ENCODE peak calls at places on chromosome 12, in nine cellular contexts. One of them, this sample, is unnamed.

GRCh38 chr12:122001379-122002209 is 20.1 kb upstream of the BCL7A start:
- DNase-seq in ovary: no peak
- DNase-seq in fibroblast of the aortic adventitia: no peak
- DNase-seq in A549: no peak
- DNase-seq in OCI-LY7: no peak
- DNase-seq in AG04450: no peak
- DNase-seq in tibial artery: no peak
- DNase-seq in esophagus squamous epithelium: no peak
- DNase-seq in AG10803: no peak
- DNase-seq in this sample: no peak

GRCh38 chr12:39392154-39392925 is 50.6 kb downstream of the KIF21A start:
- DNase-seq in tibial artery: no peak
- DNase-seq in OCI-LY7: no peak
- DNase-seq in AG10803: no peak
- DNase-seq in ovary: no peak
- DNase-seq in esophagus squamous epithelium: no peak
- DNase-seq in fibroblast of the aortic adventitia: no peak
- DNase-seq in A549: no peak
- DNase-seq in AG04450: no peak
- DNase-seq in this sample: no peak

GRCh38 chr12:26229910-26230309 is 34.5 kb downstream of the SSPN start:
- DNase-seq in ovary: no peak
- DNase-seq in A549: no peak
- DNase-seq in esophagus squamous epithelium: no peak
- DNase-seq in AG04450: no peak
- DNase-seq in tibial artery: no peak
- DNase-seq in fibroblast of the aortic adventitia: no peak
- DNase-seq in OCI-LY7: no peak
- DNase-seq in AG10803: no peak
- DNase-seq in this sample: no peak

GRCh38 chr12:89353188-89353822 is 1.0 kb upstream of the DUSP6 start:
- DNase-seq in AG04450: no peak
- DNase-seq in OCI-LY7: no peak
- DNase-seq in fibroblast of the aortic adventitia: no peak
- DNase-seq in esophagus squamous epithelium: no peak
- DNase-seq in A549: peak
- DNase-seq in ovary: peak
- DNase-seq in AG10803: peak
- DNase-seq in tibial artery: peak
- DNase-seq in this sample: peak

GRCh38 chr12:52063986-52064649 is 5.7 kb upstream of the ATG101 start:
- DNase-seq in esophagus squamous epithelium: no peak
- DNase-seq in AG04450: peak
- DNase-seq in A549: peak
- DNase-seq in ovary: peak
- DNase-seq in fibroblast of the aortic adventitia: peak
- DNase-seq in AG10803: peak
- DNase-seq in tibial artery: no peak
- DNase-seq in OCI-LY7: no peak
- DNase-seq in this sample: no peak

GRCh38 chr12:43914391-43914790 is 78.5 kb downstream of the TMEM117 start:
- DNase-seq in A549: no peak
- DNase-seq in OCI-LY7: no peak
- DNase-seq in AG04450: no peak
- DNase-seq in tibial artery: no peak
- DNase-seq in esophagus squamous epithelium: no peak
- DNase-seq in AG10803: no peak
- DNase-seq in fibroblast of the aortic adventitia: no peak
- DNase-seq in ovary: no peak
- DNase-seq in this sample: no peak

GRCh38 chr12:122166422-122167327 is 7.3 kb downstream of the IL31 start:
- DNase-seq in AG04450: no peak
- DNase-seq in tibial artery: no peak
- DNase-seq in A549: no peak
- DNase-seq in fibroblast of the aortic adventitia: no peak
- DNase-seq in OCI-LY7: no peak
- DNase-seq in ovary: no peak
- DNase-seq in esophagus squamous epithelium: no peak
- DNase-seq in AG10803: no peak
- DNase-seq in this sample: no peak

GRCh38 chr12:91959220-91959619 is 186.4 kb downstream of the BTG1 start:
- DNase-seq in OCI-LY7: no peak
- DNase-seq in A549: no peak
- DNase-seq in tibial artery: no peak
- DNase-seq in esophagus squamous epithelium: no peak
- DNase-seq in AG10803: no peak
- DNase-seq in ovary: no peak
- DNase-seq in AG04450: no peak
- DNase-seq in fibroblast of the aortic adventitia: no peak
- DNase-seq in this sample: no peak

GRCh38 chr12:121705514-121705913 is 7.0 kb upstream of the TMEM120B start:
- DNase-seq in ovary: no peak
- DNase-seq in AG04450: no peak
- DNase-seq in AG10803: no peak
- DNase-seq in esophagus squamous epithelium: no peak
- DNase-seq in tibial artery: no peak
- DNase-seq in fibroblast of the aortic adventitia: no peak
- DNase-seq in OCI-LY7: no peak
- DNase-seq in A549: no peak
- DNase-seq in this sample: no peak

GRCh38 chr12:818733-819132 is 66.4 kb downstream of the WNK1 start:
- DNase-seq in tibial artery: no peak
- DNase-seq in AG04450: no peak
- DNase-seq in AG10803: no peak
- DNase-seq in esophagus squamous epithelium: no peak
- DNase-seq in OCI-LY7: no peak
- DNase-seq in fibroblast of the aortic adventitia: peak
- DNase-seq in A549: peak
- DNase-seq in ovary: no peak
- DNase-seq in this sample: no peak
- TF ChIP-seq CTCF in tibial artery: peak
- TF ChIP-seq CTCF in AG04450: no peak
- TF ChIP-seq CTCF in AG10803: peak
- TF ChIP-seq CTCF in esophagus squamous epithelium: peak
- TF ChIP-seq CTCF in OCI-LY7: no peak
- TF ChIP-seq CTCF in fibroblast of the aortic adventitia: peak
- TF ChIP-seq CTCF in A549: no peak
- TF ChIP-seq CTCF in ovary: no peak
- TF ChIP-seq CTCF in this sample: no peak

GRCh38 chr12:133202493-133203343 is 21.4 kb downstream of the ZNF268 start:
- DNase-seq in AG04450: no peak
- DNase-seq in ovary: no peak
- DNase-seq in tibial artery: no peak
- DNase-seq in AG10803: no peak
- DNase-seq in OCI-LY7: peak
- DNase-seq in fibroblast of the aortic adventitia: no peak
- DNase-seq in A549: peak
- DNase-seq in esophagus squamous epithelium: no peak
- DNase-seq in this sample: no peak

GRCh38 chr12:133203344-133204263 is 22.3 kb downstream of the ZNF268 start:
- DNase-seq in esophagus squamous epithelium: no peak
- DNase-seq in tibial artery: no peak
- DNase-seq in ovary: no peak
- DNase-seq in fibroblast of the aortic adventitia: no peak
- DNase-seq in A549: peak
- DNase-seq in OCI-LY7: peak
- DNase-seq in AG10803: peak
- DNase-seq in AG04450: no peak
- DNase-seq in this sample: no peak

GRCh38 chr12:133201888-133202287 is 20.6 kb downstream of the ZNF268 start:
- DNase-seq in A549: no peak
- DNase-seq in ovary: no peak
- DNase-seq in fibroblast of the aortic adventitia: no peak
- DNase-seq in tibial artery: no peak
- DNase-seq in AG04450: no peak
- DNase-seq in OCI-LY7: no peak
- DNase-seq in AG10803: no peak
- DNase-seq in esophagus squamous epithelium: no peak
- DNase-seq in this sample: no peak

GRCh38 chr12:133206390-133206789 is 25.1 kb downstream of the ZNF268 start:
- DNase-seq in tibial artery: no peak
- DNase-seq in AG10803: no peak
- DNase-seq in esophagus squamous epithelium: no peak
- DNase-seq in fibroblast of the aortic adventitia: no peak
- DNase-seq in AG04450: no peak
- DNase-seq in OCI-LY7: no peak
- DNase-seq in ovary: no peak
- DNase-seq in A549: no peak
- DNase-seq in this sample: no peak

GRCh38 chr12:133204264-133204603 is 22.9 kb downstream of the ZNF268 start:
- DNase-seq in fibroblast of the aortic adventitia: no peak
- DNase-seq in tibial artery: no peak
- DNase-seq in AG04450: no peak
- DNase-seq in A549: no peak
- DNase-seq in ovary: no peak
- DNase-seq in AG10803: no peak
- DNase-seq in OCI-LY7: no peak
- DNase-seq in esophagus squamous epithelium: no peak
- DNase-seq in this sample: no peak
- H3K4me3 ChIP-seq in fibroblast of the aortic adventitia: no peak
- H3K4me3 ChIP-seq in tibial artery: no peak
- H3K4me3 ChIP-seq in AG04450: no peak
- H3K4me3 ChIP-seq in A549: no peak
- H3K4me3 ChIP-seq in ovary: no peak
- H3K4me3 ChIP-seq in AG10803: no peak
- H3K4me3 ChIP-seq in OCI-LY7: no peak
- H3K4me3 ChIP-seq in esophagus squamous epithelium: no peak
- H3K4me3 ChIP-seq in this sample: no peak

DNA sequence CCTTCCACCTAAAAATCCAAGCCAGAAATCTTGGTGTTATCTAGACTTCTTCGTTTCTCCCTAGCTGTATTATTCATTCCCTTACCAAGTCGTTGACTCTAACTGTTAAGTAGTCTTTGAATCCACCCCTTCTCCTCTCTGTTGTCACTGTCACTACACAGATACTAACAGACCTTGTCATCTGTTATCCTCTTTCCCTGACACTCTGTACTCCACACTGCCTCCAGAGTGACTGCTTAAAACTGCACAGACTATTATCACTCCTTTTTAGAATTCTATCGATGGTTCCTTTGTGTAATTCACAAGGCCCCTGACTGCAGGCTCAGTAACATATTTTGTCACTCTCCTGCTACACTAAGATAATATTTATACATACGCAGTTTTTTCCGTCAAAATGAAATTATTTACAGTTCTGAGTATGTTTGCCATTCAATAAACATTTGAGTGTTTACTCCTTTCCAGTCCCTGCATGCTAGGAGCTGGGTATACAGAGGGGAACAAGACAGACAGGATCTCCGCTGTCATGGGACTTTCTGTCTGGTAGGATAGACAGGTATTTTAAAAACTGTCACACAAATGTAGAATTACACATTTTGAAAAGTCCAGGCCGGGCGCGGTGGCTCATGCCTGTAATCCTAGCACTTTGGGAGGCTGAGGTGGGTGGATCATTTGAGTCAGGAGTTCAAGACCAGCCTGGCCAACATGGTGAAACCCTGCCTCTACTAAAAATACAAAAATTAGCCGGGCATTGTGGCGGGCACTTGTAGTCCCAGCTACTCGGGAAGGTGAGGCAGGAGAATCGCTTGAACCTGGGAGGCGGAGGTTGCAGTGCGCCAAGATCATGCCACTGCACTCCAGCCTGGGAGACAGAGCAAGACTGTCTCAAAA is 3.8 kb downstream of the MARS1 start:
- DNase-seq in OCI-LY7: peak
- DNase-seq in AG10803: no peak
- DNase-seq in ovary: no peak
- DNase-seq in esophagus squamous epithelium: no peak
- DNase-seq in fibroblast of the aortic adventitia: no peak
- DNase-seq in A549: peak
- DNase-seq in tibial artery: no peak
- DNase-seq in AG04450: no peak
- DNase-seq in this sample: no peak
- TF ChIP-seq CTCF in OCI-LY7: peak
- TF ChIP-seq CTCF in AG10803: peak
- TF ChIP-seq CTCF in ovary: no peak
- TF ChIP-seq CTCF in esophagus squamous epithelium: no peak
- TF ChIP-seq CTCF in fibroblast of the aortic adventitia: no peak
- TF ChIP-seq CTCF in A549: no peak
- TF ChIP-seq CTCF in tibial artery: no peak
- TF ChIP-seq CTCF in AG04450: no peak
- TF ChIP-seq CTCF in this sample: no peak

DNA sequence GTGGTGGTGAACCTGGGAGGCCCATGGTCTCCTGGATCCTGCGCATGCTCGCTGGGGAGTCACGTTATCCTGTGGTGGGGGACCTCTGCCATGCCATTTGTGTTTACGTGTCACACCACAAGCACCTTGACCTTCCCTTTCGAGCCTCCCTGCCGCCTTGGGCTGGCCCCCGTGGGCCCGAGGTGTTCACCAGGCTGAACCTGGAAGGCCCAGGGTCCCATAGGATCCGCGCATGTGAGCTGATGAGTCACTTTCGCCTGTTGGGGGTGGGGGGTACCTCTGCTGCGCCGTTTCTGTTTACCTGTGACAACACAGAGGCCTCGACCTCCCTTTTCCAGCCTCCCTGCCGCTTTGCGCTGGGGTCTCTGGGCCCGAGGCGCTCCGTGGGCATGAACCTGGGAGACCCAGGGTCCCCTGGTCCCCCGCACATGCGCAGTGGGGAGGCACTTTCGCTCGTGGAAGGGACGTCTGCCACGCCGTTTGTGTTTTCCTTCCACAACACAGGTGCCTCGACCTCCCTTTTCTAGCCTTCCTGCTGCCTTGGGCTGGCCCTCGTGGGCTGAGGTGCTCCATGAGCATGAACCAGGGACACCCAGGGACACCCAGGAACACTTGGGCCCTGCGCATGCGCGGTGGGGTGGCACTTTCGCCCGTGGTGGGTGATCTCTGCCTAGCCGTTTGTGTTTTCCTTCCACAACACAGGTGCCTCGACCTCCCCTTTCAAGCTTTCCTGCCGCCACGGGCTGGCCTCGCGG is 334.1 kb downstream of the ALG10 start:
- DNase-seq in tibial artery: no peak
- DNase-seq in AG04450: no peak
- DNase-seq in A549: no peak
- DNase-seq in ovary: no peak
- DNase-seq in fibroblast of the aortic adventitia: no peak
- DNase-seq in esophagus squamous epithelium: no peak
- DNase-seq in OCI-LY7: no peak
- DNase-seq in AG10803: no peak
- DNase-seq in this sample: no peak
- H3K4me3 ChIP-seq in tibial artery: no peak
- H3K4me3 ChIP-seq in AG04450: no peak
- H3K4me3 ChIP-seq in A549: no peak
- H3K4me3 ChIP-seq in ovary: no peak
- H3K4me3 ChIP-seq in fibroblast of the aortic adventitia: no peak
- H3K4me3 ChIP-seq in esophagus squamous epithelium: no peak
- H3K4me3 ChIP-seq in OCI-LY7: no peak
- H3K4me3 ChIP-seq in AG10803: no peak
- H3K4me3 ChIP-seq in this sample: no peak

GRCh38 chr12:3882896-3883564 is 9.8 kb upstream of the PARP11 start:
- DNase-seq in A549: peak
- DNase-seq in esophagus squamous epithelium: no peak
- DNase-seq in ovary: no peak
- DNase-seq in OCI-LY7: peak
- DNase-seq in fibroblast of the aortic adventitia: peak
- DNase-seq in tibial artery: no peak
- DNase-seq in AG04450: no peak
- DNase-seq in AG10803: no peak
- DNase-seq in this sample: no peak
- TF ChIP-seq CTCF in A549: no peak
- TF ChIP-seq CTCF in esophagus squamous epithelium: peak
- TF ChIP-seq CTCF in ovary: no peak
- TF ChIP-seq CTCF in OCI-LY7: peak
- TF ChIP-seq CTCF in fibroblast of the aortic adventitia: peak
- TF ChIP-seq CTCF in tibial artery: no peak
- TF ChIP-seq CTCF in AG04450: no peak
- TF ChIP-seq CTCF in AG10803: peak
- TF ChIP-seq CTCF in this sample: no peak